ENCODE peak calls at places on chromosome 17, in six cellular contexts. One of them, this sample, is unnamed.

GRCh38 chr17:77433385-77434135 is 292.8 kb downstream of the SEC14L1 start:
- DNase-seq in neural progenitor cell: no peak
- DNase-seq in CD8-positive, alpha-beta memory T cell: peak
- DNase-seq in CD4-positive, alpha-beta memory T cell: no peak
- DNase-seq in mesendoderm: no peak
- DNase-seq in IMR-90: peak
- DNase-seq in this sample: peak

GRCh38 chr17:33520404-33521032 is 227.4 kb upstream of the ASIC2 start:
- DNase-seq in neural progenitor cell: peak
- DNase-seq in CD8-positive, alpha-beta memory T cell: no peak
- DNase-seq in CD4-positive, alpha-beta memory T cell: no peak
- DNase-seq in mesendoderm: peak
- DNase-seq in IMR-90: peak
- DNase-seq in this sample: peak

GRCh38 chr17:15083225-15083624 is 181.9 kb downstream of the PMP22 start:
- DNase-seq in neural progenitor cell: peak
- DNase-seq in CD8-positive, alpha-beta memory T cell: no peak
- DNase-seq in CD4-positive, alpha-beta memory T cell: no peak
- DNase-seq in mesendoderm: peak
- DNase-seq in IMR-90: no peak
- DNase-seq in this sample: no peak

GRCh38 chr17:45116434-45117016 is 15.8 kb downstream of the PLCD3 start:
- DNase-seq in neural progenitor cell: no peak
- DNase-seq in CD8-positive, alpha-beta memory T cell: no peak
- DNase-seq in CD4-positive, alpha-beta memory T cell: peak
- DNase-seq in mesendoderm: no peak
- DNase-seq in IMR-90: no peak
- DNase-seq in this sample: no peak

GRCh38 chr17:45228985-45229517 is 7.4 kb downstream of the FMNL1 start:
- DNase-seq in neural progenitor cell: peak
- DNase-seq in CD8-positive, alpha-beta memory T cell: peak
- DNase-seq in CD4-positive, alpha-beta memory T cell: peak
- DNase-seq in mesendoderm: peak
- DNase-seq in IMR-90: peak
- DNase-seq in this sample: peak

GRCh38 chr17:6853764-6854442 is 22.4 kb upstream of the TEKT1 start:
- DNase-seq in neural progenitor cell: peak
- DNase-seq in CD8-positive, alpha-beta memory T cell: peak
- DNase-seq in CD4-positive, alpha-beta memory T cell: no peak
- DNase-seq in mesendoderm: peak
- DNase-seq in IMR-90: no peak
- DNase-seq in this sample: peak

GRCh38 chr17:15498107-15498506 is 30.7 kb upstream of the CDRT4 start:
- DNase-seq in neural progenitor cell: no peak
- DNase-seq in CD8-positive, alpha-beta memory T cell: no peak
- DNase-seq in CD4-positive, alpha-beta memory T cell: no peak
- DNase-seq in mesendoderm: peak
- DNase-seq in IMR-90: no peak
- DNase-seq in this sample: peak

GRCh38 chr17:44216173-44216572 is 3.3 kb downstream of the UBTF start:
- DNase-seq in neural progenitor cell: no peak
- DNase-seq in CD8-positive, alpha-beta memory T cell: peak
- DNase-seq in CD4-positive, alpha-beta memory T cell: peak
- DNase-seq in mesendoderm: no peak
- DNase-seq in IMR-90: no peak
- DNase-seq in this sample: no peak

GRCh38 chr17:61837175-61838051 is 25.9 kb downstream of the BRIP1 start:
- DNase-seq in neural progenitor cell: peak
- DNase-seq in CD8-positive, alpha-beta memory T cell: peak
- DNase-seq in CD4-positive, alpha-beta memory T cell: peak
- DNase-seq in mesendoderm: peak
- DNase-seq in IMR-90: peak
- DNase-seq in this sample: peak

GRCh38 chr17:80529904-80530292 is 14.7 kb upstream of the RPTOR start:
- DNase-seq in neural progenitor cell: no peak
- DNase-seq in CD8-positive, alpha-beta memory T cell: no peak
- DNase-seq in CD4-positive, alpha-beta memory T cell: no peak
- DNase-seq in mesendoderm: peak
- DNase-seq in IMR-90: no peak
- DNase-seq in this sample: peak

GRCh38 chr17:57889892-57890856 is 40.3 kb upstream of the MRPS23 start:
- DNase-seq in neural progenitor cell: no peak
- DNase-seq in CD8-positive, alpha-beta memory T cell: no peak
- DNase-seq in CD4-positive, alpha-beta memory T cell: no peak
- DNase-seq in mesendoderm: no peak
- DNase-seq in IMR-90: peak
- DNase-seq in this sample: peak

GRCh38 chr17:31631759-31632158 is 227.3 kb downstream of the COPRS start:
- DNase-seq in neural progenitor cell: no peak
- DNase-seq in CD8-positive, alpha-beta memory T cell: no peak
- DNase-seq in CD4-positive, alpha-beta memory T cell: no peak
- DNase-seq in mesendoderm: no peak
- DNase-seq in IMR-90: no peak
- DNase-seq in this sample: no peak

GRCh38 chr17:12507046-12507445 is 158.6 kb upstream of the MYOCD start:
- DNase-seq in neural progenitor cell: no peak
- DNase-seq in CD8-positive, alpha-beta memory T cell: no peak
- DNase-seq in CD4-positive, alpha-beta memory T cell: no peak
- DNase-seq in mesendoderm: no peak
- DNase-seq in IMR-90: no peak
- DNase-seq in this sample: no peak

GRCh38 chr17:20063665-20064648 is 54.8 kb downstream of the SPECC1 start:
- DNase-seq in neural progenitor cell: no peak
- DNase-seq in CD8-positive, alpha-beta memory T cell: no peak
- DNase-seq in CD4-positive, alpha-beta memory T cell: no peak
- DNase-seq in mesendoderm: no peak
- DNase-seq in IMR-90: peak
- DNase-seq in this sample: no peak

GRCh38 chr17:57532556-57532955 is 212.5 kb downstream of the CCDC182 start:
- DNase-seq in neural progenitor cell: no peak
- DNase-seq in CD8-positive, alpha-beta memory T cell: no peak
- DNase-seq in CD4-positive, alpha-beta memory T cell: no peak
- DNase-seq in mesendoderm: no peak
- DNase-seq in IMR-90: no peak
- DNase-seq in this sample: no peak

GRCh38 chr17:48215583-48216139 is 108.1 kb downstream of the SNX11 start:
- DNase-seq in neural progenitor cell: peak
- DNase-seq in CD8-positive, alpha-beta memory T cell: no peak
- DNase-seq in CD4-positive, alpha-beta memory T cell: no peak
- DNase-seq in mesendoderm: peak
- DNase-seq in IMR-90: peak
- DNase-seq in this sample: peak

DNA sequence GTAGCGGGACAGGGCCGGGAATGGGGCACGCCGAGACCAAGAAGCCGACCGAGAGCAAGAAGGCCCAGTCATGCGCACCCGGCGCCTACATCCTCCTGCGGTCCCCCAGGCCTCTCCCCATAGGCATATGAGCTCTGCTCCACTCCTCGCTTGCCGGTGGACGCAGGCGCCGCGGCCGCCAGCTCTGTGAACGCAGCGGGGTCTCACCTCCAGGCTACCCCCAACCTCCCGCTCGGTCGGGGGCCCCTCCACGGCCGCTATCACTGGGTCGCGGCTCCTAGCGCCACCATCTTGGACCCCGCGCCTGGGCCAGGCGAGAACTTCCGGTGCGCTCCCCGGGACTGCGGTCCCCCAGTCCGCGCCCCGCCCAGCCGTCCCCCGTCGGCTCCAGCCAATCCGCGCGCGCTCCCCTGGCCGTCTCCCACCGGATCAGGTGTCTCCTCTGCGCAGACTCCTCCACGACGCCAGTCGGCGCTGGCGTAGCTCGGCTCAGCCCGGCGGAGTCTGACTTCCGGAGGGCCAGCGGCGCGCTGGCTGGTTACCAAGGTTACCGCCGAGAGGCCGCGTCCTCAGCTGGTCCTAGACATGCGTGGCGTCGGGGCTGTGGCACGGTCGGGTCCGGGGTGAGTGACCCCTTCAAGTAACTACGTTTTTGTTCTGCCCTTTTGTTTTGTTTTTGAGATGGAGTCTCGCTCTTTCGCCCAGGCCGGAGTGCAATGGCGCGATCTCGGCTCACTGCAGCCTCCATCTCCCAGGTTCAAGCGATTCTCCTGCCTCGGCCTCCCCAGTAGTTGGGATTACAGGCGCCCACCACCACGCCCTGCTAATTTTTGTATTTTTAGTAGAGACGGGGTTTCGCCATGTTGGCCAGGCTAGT is at the start of gene ZNF594:
- DNase-seq in neural progenitor cell: peak
- DNase-seq in CD8-positive, alpha-beta memory T cell: peak
- DNase-seq in CD4-positive, alpha-beta memory T cell: peak
- DNase-seq in mesendoderm: peak
- DNase-seq in IMR-90: peak
- DNase-seq in this sample: peak
- H3K27ac ChIP-seq in neural progenitor cell: no peak
- H3K27ac ChIP-seq in CD8-positive, alpha-beta memory T cell: peak
- H3K27ac ChIP-seq in CD4-positive, alpha-beta memory T cell: peak
- H3K27ac ChIP-seq in mesendoderm: no peak
- H3K27ac ChIP-seq in IMR-90: peak
- H3K27ac ChIP-seq in this sample: peak

DNA sequence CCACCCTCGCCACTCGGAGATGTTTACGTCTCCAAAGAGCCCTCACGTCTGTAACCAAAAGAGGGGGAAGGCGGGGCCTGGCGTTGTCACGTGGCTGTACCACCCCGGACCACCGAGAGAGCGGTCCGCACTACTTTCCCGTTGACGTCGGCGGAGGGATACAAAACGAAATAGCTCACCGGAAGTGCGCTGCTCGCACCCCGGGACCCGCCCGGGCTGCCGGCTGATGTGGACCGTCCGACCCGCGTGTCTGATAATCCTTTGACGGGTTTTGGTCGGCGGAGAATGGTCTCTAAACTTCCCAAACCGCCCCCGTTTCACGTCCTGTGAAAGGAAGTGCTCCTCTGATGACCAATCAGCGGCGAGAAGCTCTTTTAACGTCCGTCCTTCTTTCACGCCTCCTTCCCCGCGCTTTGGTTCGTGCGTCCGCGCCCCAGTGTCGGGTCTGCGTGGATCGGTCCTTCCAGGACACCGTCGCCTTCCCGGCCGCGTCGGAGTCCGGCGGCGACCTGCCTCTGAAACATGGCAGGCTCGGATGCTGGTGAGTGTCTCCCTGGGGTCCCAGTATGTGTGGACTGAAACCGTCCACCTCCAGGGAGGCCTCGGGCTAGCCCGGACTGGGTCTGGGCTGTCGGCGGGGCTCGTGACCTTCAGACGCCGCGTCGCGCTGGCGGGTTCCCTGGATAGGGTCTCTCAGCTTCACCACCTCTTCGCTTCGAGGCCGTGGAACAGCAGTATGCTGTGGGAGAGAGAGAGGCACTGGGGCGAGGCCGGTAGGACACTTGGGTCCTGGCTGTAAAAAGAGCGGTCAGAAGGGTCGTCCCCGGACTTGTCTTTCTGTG is at the start of gene CEP95:
- DNase-seq in neural progenitor cell: peak
- DNase-seq in CD8-positive, alpha-beta memory T cell: peak
- DNase-seq in CD4-positive, alpha-beta memory T cell: peak
- DNase-seq in mesendoderm: peak
- DNase-seq in IMR-90: peak
- DNase-seq in this sample: peak
- H3K4me3 ChIP-seq in neural progenitor cell: peak
- H3K4me3 ChIP-seq in CD8-positive, alpha-beta memory T cell: peak
- H3K4me3 ChIP-seq in CD4-positive, alpha-beta memory T cell: peak
- H3K4me3 ChIP-seq in mesendoderm: peak
- H3K4me3 ChIP-seq in IMR-90: peak
- H3K4me3 ChIP-seq in this sample: peak

DNA sequence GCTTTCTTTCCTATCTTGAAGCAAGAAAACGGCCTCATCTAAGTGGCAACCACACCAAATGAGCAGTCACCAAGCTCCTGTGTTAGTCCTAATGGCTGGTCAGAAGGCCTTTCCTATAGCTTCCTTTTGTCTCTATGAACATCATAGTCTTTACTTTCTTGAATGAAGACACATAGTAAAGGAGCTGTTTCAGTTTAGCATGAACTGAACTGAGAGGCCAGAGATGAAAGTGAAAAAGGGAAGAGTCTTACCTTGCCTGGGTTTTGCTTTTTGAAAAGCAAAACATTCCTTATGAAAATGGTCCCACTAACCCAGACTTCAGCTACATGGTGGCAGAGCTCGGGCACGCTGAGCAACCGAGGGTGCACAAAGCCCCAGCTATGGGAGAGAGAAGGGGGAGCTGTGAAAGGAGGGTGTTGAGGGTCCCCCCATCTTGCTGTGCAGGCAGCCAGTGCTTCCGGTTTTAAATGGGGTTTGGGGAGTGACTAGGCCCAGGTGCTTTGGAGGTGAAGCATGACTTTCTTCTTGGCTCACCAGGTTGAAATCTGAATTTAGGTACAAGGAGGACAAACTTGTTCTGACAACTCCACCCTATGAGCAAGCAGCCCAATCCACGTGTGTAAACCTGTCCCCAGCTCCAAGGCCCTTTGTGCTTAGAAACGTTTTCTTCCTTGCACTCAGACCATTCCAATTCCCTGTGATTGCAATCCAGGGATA is 9.1 kb upstream of the PSMC3IP start:
- DNase-seq in neural progenitor cell: no peak
- DNase-seq in CD8-positive, alpha-beta memory T cell: no peak
- DNase-seq in CD4-positive, alpha-beta memory T cell: no peak
- DNase-seq in mesendoderm: no peak
- DNase-seq in IMR-90: no peak
- DNase-seq in this sample: no peak
- H3K27ac ChIP-seq in neural progenitor cell: no peak
- H3K27ac ChIP-seq in CD8-positive, alpha-beta memory T cell: no peak
- H3K27ac ChIP-seq in CD4-positive, alpha-beta memory T cell: no peak
- H3K27ac ChIP-seq in mesendoderm: no peak
- H3K27ac ChIP-seq in IMR-90: no peak
- H3K27ac ChIP-seq in this sample: no peak

GRCh38 chr17:39738568-39738901 is 797 bp downstream of the GRB7 start:
- DNase-seq in neural progenitor cell: peak
- DNase-seq in CD8-positive, alpha-beta memory T cell: peak
- DNase-seq in CD4-positive, alpha-beta memory T cell: peak
- DNase-seq in mesendoderm: peak
- DNase-seq in IMR-90: no peak
- DNase-seq in this sample: no peak

GRCh38 chr17:39735882-39736281 is 1.9 kb upstream of the GRB7 start:
- DNase-seq in neural progenitor cell: no peak
- DNase-seq in CD8-positive, alpha-beta memory T cell: no peak
- DNase-seq in CD4-positive, alpha-beta memory T cell: no peak
- DNase-seq in mesendoderm: no peak
- DNase-seq in IMR-90: no peak
- DNase-seq in this sample: no peak

GRCh38 chr17:39737761-39738567 is at the start of gene GRB7:
- DNase-seq in neural progenitor cell: peak
- DNase-seq in CD8-positive, alpha-beta memory T cell: no peak
- DNase-seq in CD4-positive, alpha-beta memory T cell: no peak
- DNase-seq in mesendoderm: peak
- DNase-seq in IMR-90: no peak
- DNase-seq in this sample: no peak

GRCh38 chr17:39736319-39737165 is 1.2 kb upstream of the GRB7 start:
- DNase-seq in neural progenitor cell: no peak
- DNase-seq in CD8-positive, alpha-beta memory T cell: no peak
- DNase-seq in CD4-positive, alpha-beta memory T cell: no peak
- DNase-seq in mesendoderm: peak
- DNase-seq in IMR-90: no peak
- DNase-seq in this sample: no peak

DNA sequence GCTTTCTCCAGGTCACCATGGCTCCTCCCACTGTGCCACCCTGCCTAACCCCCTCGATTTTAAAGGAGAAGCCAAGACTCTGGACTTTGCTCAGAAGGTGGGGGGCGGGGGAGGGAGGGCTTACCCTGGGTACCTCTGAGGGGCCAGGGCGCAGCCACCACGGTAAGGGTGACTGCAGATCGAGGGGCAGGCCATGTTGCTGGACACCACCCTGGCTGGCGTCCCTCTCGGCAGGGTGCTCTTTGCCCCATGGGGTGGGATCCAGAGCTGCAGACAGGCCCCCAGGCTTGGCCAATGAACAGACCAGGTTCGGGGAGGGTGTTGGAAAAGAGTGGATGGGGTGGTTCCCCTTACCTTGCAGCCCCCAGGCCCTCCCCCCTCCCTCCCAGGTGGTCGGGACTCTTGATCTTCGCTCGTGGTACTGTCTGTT is 392 bp upstream of the GRB7 start:
- DNase-seq in neural progenitor cell: no peak
- DNase-seq in CD8-positive, alpha-beta memory T cell: no peak
- DNase-seq in CD4-positive, alpha-beta memory T cell: no peak
- DNase-seq in mesendoderm: no peak
- DNase-seq in IMR-90: no peak
- DNase-seq in this sample: no peak
- H3K4me3 ChIP-seq in neural progenitor cell: peak
- H3K4me3 ChIP-seq in CD8-positive, alpha-beta memory T cell: no peak
- H3K4me3 ChIP-seq in CD4-positive, alpha-beta memory T cell: no peak
- H3K4me3 ChIP-seq in mesendoderm: no peak
- H3K4me3 ChIP-seq in IMR-90: no peak
- H3K4me3 ChIP-seq in this sample: no peak